ENCODE peak calls at places on chromosomes 6 and 20, in seven cellular contexts. S is AG09309, P is hepatocyte, B is left lung, K is IMR-90, O is heart right ventricle, X is AG04450. I is an unnamed sample.

GRCh38 chr6:144722925-144723324 is 437.8 kb downstream of the UTRN start:
- DNase-seq in X (no peak), P (no peak), K (no peak), O (no peak), B (no peak), S (no peak), I (no peak)

GRCh38 chr6:680204-680603 is 12.7 kb downstream of the EXOC2 start:
- DNase-seq in P (no peak), X (no peak), S (no peak), B (no peak), O (no peak), K (no peak), I (no peak)

GRCh38 chr6:48550607-48551006 is 439.6 kb upstream of the PTCHD4 start:
- DNase-seq in K (no peak), O (no peak), X (no peak), B (no peak), P (no peak), S (no peak), I (no peak)

GRCh38 chr6:27293436-27294152 is 18.5 kb downstream of the POM121L2 start:
- DNase-seq in S (no peak), X (no peak), O (no peak), P (peak; percentile 63), B (no peak), K (peak; percentile 69), I (no peak)

GRCh38 chr6:168163096-168163731 is 84.2 kb upstream of the FRMD1 start:
- DNase-seq in B (no peak), P (peak; percentile 54), K (peak; percentile 7), X (no peak), O (no peak), S (peak; percentile 70), I (no peak)

GRCh38 chr6:40957616-40958492 is 81.2 kb downstream of the UNC5CL start:
- DNase-seq in B (no peak), X (peak; percentile 46), S (peak; percentile 85), P (peak; percentile 43), O (no peak), K (peak; percentile 72), I (no peak)

GRCh38 chr20:32538526-32538918 is 46.6 kb downstream of the NOL4L start:
- DNase-seq in X (no peak), S (no peak), O (no peak), K (no peak), P (peak; percentile 67), B (no peak), I (no peak)

GRCh38 chr6:110560239-110561015 is 84.0 kb upstream of the SLC22A16 start:
- DNase-seq in O (no peak), X (no peak), K (no peak), S (no peak), P (no peak), B (no peak), I (no peak)

DNA sequence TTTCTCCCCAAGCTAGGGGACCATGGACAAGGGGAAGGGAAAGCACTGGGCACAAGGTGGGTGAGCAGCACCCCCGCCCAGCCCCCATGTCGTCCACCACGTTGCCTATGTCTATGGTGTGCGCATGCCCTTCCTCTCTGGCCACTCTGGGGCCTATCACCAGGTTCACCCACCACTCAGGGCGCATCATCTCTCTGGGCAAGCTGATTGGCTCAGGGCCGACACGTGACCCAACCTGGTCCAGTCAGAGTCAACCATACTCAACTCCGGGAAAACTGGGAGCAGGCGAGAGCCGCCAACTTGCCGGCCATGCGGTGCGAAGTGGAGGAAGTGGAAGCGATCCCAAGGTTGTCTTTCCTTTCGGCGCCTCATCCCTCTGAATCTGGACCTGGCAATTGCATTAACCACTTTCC is 25.9 kb downstream of the ACSS1 start:
- DNase-seq in B (no peak), X (no peak), K (no peak), P (no peak), O (no peak), S (no peak), I (peak; percentile 45)
- H3K4me3 ChIP-seq in B (no peak overlapping the region), X (no peak overlapping the region), K (no peak overlapping the region), P (no peak overlapping the region), O (no peak overlapping the region), S (no peak overlapping the region), I (no peak overlapping the region)

DNA sequence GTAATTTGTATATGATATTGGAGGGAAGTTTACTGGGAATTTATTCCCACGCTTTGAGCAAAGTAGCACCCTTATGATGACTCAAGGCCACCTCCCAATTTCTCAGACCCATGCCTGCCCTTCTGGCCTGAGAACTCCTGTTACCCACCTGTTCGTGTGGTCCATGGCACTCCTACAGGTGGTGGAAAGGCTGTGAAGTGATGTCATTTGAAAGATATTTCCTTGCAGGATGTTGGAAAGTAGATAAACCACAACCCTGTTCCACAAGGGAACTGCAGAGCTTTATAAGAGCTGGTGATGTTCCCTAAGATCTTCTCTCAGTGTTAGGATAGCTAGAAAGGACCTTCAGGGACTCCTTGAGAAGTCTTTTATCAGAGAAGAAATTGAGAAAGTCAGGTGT is 70.5 kb downstream of the ADGRG6 start:
- DNase-seq in O (no peak), X (no peak), B (no peak), K (peak; percentile 79), S (no peak), P (peak; percentile 30), I (no peak)
- TF ChIP-seq CTCF in O (no peak), X (no peak), B (no peak), K (no peak), S (no peak), P (no peak), I (no peak)

GRCh38 chr20:62792182-62792939 is 3.9 kb upstream of the MRGBP start:
- DNase-seq in B (no peak), O (no peak), S (no peak), K (peak; percentile 77), X (no peak), P (no peak), I (no peak)

GRCh38 chr20:62794007-62794724 is 2.1 kb upstream of the MRGBP start:
- DNase-seq in X (peak; percentile 80), K (peak; percentile 95), B (peak; percentile 97), P (peak; percentile 98), S (peak; percentile 79), O (peak; percentile 99), I (peak; percentile 99)

GRCh38 chr20:62793757-62794006 is 2.6 kb upstream of the MRGBP start:
- DNase-seq in P (no peak), O (no peak), X (no peak), B (no peak), S (no peak), K (no peak), I (no peak)

GRCh38 chr20:62791301-62792181 is 4.7 kb upstream of the MRGBP start:
- DNase-seq in S (peak; percentile 63), K (peak; percentile 91), X (peak; percentile 74), B (peak; percentile 78), O (peak; percentile 73), P (peak; percentile 94), I (peak; percentile 63)

DNA sequence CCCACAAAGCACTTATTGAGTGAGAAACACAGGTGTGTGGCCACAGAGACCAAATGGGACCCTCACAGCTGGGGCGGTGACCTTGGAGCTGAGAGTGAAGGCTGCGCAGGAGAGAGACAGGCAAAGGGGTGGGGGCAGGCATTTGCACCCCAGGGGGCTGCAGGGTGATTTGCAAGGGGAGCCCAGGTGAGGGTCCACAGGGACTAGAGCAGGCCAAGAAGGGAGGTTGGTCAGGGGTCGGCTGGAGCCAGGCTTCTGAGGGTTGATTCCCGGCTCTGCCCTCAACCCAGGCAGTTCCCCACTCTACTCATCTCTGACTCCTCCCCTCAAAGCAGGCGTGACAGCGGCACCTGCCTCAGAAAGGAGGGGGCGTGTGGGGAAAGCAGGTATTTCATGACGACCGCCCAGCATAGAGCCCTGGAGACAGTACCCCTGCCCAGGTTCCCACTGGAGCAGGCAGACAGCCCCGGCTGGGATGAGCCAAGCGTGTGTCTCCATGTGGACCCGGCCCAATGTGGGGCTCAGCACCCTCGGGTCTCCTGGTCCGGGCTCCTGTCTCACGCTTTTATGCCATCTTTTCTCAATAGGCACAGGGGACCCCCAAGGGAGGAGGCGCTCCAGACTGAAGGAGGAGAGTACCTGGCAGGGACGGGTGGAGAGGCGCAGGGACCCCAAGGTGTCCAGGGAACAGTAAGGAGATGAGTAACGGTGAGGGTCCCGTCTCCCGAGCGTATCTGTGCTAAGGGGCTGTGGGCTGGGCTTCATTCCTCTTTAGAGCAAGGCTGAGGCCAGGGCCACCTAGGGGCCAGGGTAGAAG is 3.1 kb upstream of the MRGBP start:
- DNase-seq in S (no peak), K (no peak), P (no peak), B (no peak), X (no peak), O (no peak), I (no peak)
- H3K4me3 ChIP-seq in S (no peak overlapping the region), K (no peak overlapping the region), P (no peak overlapping the region), B (no peak overlapping the region), X (no peak overlapping the region), O (peak overlapping the region; percentile 73), I (no peak overlapping the region)

DNA sequence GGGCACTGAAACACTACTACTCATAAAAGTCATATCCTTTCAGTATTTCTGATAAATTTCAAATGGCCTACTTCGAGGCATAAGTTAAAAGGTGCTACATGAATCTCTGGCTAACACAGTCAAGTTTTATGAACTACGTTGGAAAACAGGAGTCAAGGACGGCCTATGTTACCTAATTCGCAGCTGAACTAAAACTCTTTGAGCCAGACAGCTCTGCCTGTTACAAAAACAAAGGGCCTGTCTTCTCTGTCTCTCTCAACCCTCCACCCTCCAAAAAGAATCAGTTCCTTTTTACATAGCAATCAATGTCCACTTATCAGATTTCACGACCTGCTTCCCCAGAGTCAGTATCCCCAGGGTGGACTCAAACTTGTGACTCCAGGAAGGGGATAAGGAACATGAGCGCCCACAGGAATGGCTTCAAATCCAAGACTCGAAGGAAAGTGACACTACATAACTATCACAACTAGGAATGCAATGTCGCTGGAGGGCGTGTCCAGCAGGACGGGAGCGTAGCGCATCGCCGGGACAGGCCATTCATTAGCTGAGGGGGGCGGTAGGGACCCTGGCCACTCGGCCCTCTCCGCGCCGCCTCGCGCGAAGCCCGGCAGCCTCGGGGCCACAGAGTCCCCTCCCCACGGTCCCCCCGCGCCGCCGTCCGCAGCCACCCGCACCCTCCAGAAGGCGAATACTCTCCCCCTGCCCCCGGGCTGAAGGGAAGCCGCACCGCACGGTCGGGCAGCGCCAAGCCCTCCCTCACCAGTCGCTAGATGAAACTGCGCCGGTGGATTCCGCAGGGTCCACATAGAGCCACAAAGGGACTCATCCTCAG is 526 bp downstream of the IBTK start:
- DNase-seq in X (no peak), K (peak; percentile 30), B (peak; percentile 64), S (no peak), P (peak; percentile 84), O (peak; percentile 56), I (peak; percentile 56)
- TF ChIP-seq CTCF in X (no peak), K (no peak), B (no peak), S (no peak), P (no peak), O (no peak), I (no peak)